ENCODE peak calls at places on chromosomes 13 and 19, in ten cellular contexts. W is AG08396, P is thoracic aorta, M is mucosa of descending colon, Q is fibroblast of lung, F is breast epithelium, X is T-helper 1 cell, Y is left lung, O is HFF-Myc, E is SK-N-SH. H is an unnamed sample.

GRCh38 chr19:38478273-38478971 is 44.9 kb downstream of the RYR1 start:
- DNase-seq in O (no peak), P (no peak), W (no peak), E (peak), F (no peak), Y (no peak), X (no peak), Q (no peak), M (no peak), H (no peak)

GRCh38 chr13:86193281-86193680 is 394.1 kb upstream of the SLITRK6 start:
- DNase-seq in X (no peak), F (no peak), Y (no peak), W (no peak), P (no peak), Q (peak), E (no peak), O (no peak), M (no peak), H (no peak)

GRCh38 chr19:4700573-4700970 is 23.1 kb downstream of the DPP9 start:
- DNase-seq in X (no peak), F (no peak), O (no peak), P (no peak), Y (no peak), E (no peak), W (no peak), Q (no peak), M (no peak), H (no peak)

GRCh38 chr13:96229356-96229755 is 139.4 kb downstream of the HS6ST3 start:
- DNase-seq in E (peak), Q (peak), X (no peak), P (no peak), M (no peak), F (no peak), Y (no peak), W (no peak), O (no peak), H (no peak)

GRCh38 chr13:78192721-78193120 is 274.1 kb upstream of the EDNRB start:
- DNase-seq in M (no peak), F (no peak), O (no peak), P (no peak), Q (peak), E (no peak), X (no peak), W (peak), Y (no peak), H (no peak)

GRCh38 chr13:52405767-52406494 is at the start of gene THSD1:
- DNase-seq in Q (peak), M (peak), Y (peak), W (peak), P (no peak), E (peak), X (no peak), F (peak), O (peak), H (no peak)

GRCh38 chr19:44685877-44686276 is 13.1 kb upstream of the CEACAM16 start:
- DNase-seq in W (no peak), O (no peak), Y (peak), M (no peak), X (no peak), Q (peak), P (no peak), F (no peak), E (no peak), H (no peak)

GRCh38 chr13:99700468-99700867 is 199.2 kb downstream of the TM9SF2 start:
- DNase-seq in Y (no peak), Q (no peak), M (no peak), E (no peak), X (no peak), P (no peak), W (no peak), O (no peak), F (no peak), H (no peak)

GRCh38 chr13:106418556-106418955 is 116.9 kb downstream of the EFNB2 start:
- DNase-seq in M (no peak), O (peak), W (peak), P (no peak), Y (no peak), F (no peak), X (no peak), Q (peak), E (peak), H (no peak)